ENCODE peak calls at places on chromosomes 1 and 21, in ten cellular contexts. L, W, P, H, E, Y, K, D, T and O are unnamed samples.

GRCh38 chr1:22969224-22969829 is 3.3 kb downstream of the LACTBL1 start:
- DNase-seq in E (no peak), P (no peak), W (no peak), K (no peak), L (peak; percentile 62), T (no peak), Y (peak; percentile 53), D (no peak), H (peak; percentile 79), O (peak; percentile 56)

GRCh38 chr1:51833700-51834099 is 44.8 kb downstream of the NRDC start:
- DNase-seq in L (peak; percentile 49), T (no peak), E (no peak), W (no peak), H (no peak), P (no peak), D (no peak), K (no peak), Y (no peak), O (no peak)

GRCh38 chr1:182087304-182087703 is 25.8 kb upstream of the ZNF648 start:
- DNase-seq in E (no peak), K (no peak), H (no peak), D (no peak), T (no peak), Y (peak; percentile 81), L (no peak), W (no peak), P (no peak), O (no peak)

GRCh38 chr1:153465728-153466625 is 5.5 kb upstream of the S100A7 start:
- DNase-seq in L (no peak), K (no peak), H (no peak), Y (peak; percentile 66), P (peak; percentile 45), D (peak; percentile 85), E (peak; percentile 39), W (peak; percentile 58), T (peak; percentile 85), O (no peak)

GRCh38 chr1:203166192-203166940 is 9.3 kb downstream of the MYBPH start:
- DNase-seq in W (no peak), Y (peak; percentile 60), K (no peak), E (no peak), T (peak; percentile 63), H (no peak), P (no peak), L (peak; percentile 35), D (peak; percentile 81), O (no peak)

GRCh38 chr1:94026869-94027388 is 94.0 kb downstream of the ABCA4 start:
- DNase-seq in W (no peak), T (no peak), Y (no peak), L (no peak), K (no peak), H (no peak), D (no peak), P (no peak), E (no peak), O (no peak)

GRCh38 chr21:17802568-17802967 is 16.6 kb downstream of the C21orf91 start:
- DNase-seq in P (no peak), D (no peak), E (no peak), W (no peak), T (no peak), L (peak; percentile 73), H (peak; percentile 77), K (no peak), Y (no peak), O (no peak)

GRCh38 chr1:206002833-206003532 is at the start of gene RAB7B:
- DNase-seq in Y (peak; percentile 74), T (no peak), E (no peak), L (peak; percentile 81), D (no peak), K (no peak), W (no peak), P (no peak), H (peak; percentile 43), O (no peak)

GRCh38 chr1:205009666-205010065 is 33.3 kb upstream of the CNTN2 start:
- DNase-seq in K (no peak), L (no peak), T (no peak), E (no peak), D (no peak), W (no peak), H (no peak), Y (no peak), P (no peak), O (peak; percentile 46)

GRCh38 chr1:153790996-153791855 is 16.0 kb downstream of the SLC27A3 start:
- DNase-seq in H (peak; percentile 57), T (no peak), W (peak; percentile 99), Y (no peak), E (no peak), P (peak; percentile 73), L (no peak), K (no peak), D (no peak), O (no peak)

GRCh38 chr1:3608154-3608553 is 3.2 kb downstream of the MEGF6 start:
- DNase-seq in D (no peak), T (no peak), K (no peak), W (no peak), E (no peak), L (no peak), P (no peak), H (no peak), Y (no peak), O (no peak)

GRCh38 chr1:13802782-13803545 is 103.0 kb downstream of the PRDM2 start:
- DNase-seq in D (no peak), L (no peak), H (no peak), Y (no peak), K (no peak), P (no peak), E (no peak), T (no peak), W (no peak), O (no peak)